ENCODE peak calls at places on chromosome 19, in nine cellular contexts. C is Daoy; X is HS-5; R is neural progenitor cell; A is stimulated activated CD8-positive, alpha-beta memory T cell treated with anti-CD3 and anti-CD28 coated beads, Interleukin-15, amount 100 ng/mL, for 1 hour; I is right lobe of liver; K is AG04450; Q is NCI-H1092 treated with DMSO at 0.1 percent for 48 hours; F is RCC 7860. O is an unnamed sample.

GRCh38 chr19:6260912-6261636 is 18.7 kb downstream of the MLLT1 start:
- DNase-seq in A (no peak), I (no peak), K (no peak), Q (no peak), C (no peak), R (peak), F (no peak), X (no peak), O (no peak)

GRCh38 chr19:10086032-10086903 is at the start of gene SHFL:
- DNase-seq in X (no peak), R (peak), C (peak), Q (peak), I (peak), F (no peak), A (peak), K (no peak), O (no peak)

GRCh38 chr19:46861691-46862503 is 1.1 kb downstream of the ARHGAP35 start:
- DNase-seq in K (no peak), F (no peak), C (peak), I (peak), A (no peak), X (no peak), Q (no peak), R (peak), O (no peak)

GRCh38 chr19:50563597-50563996 is 4.6 kb downstream of the LRRC4B start:
- DNase-seq in A (no peak), K (no peak), Q (no peak), F (no peak), C (no peak), I (no peak), R (no peak), X (no peak), O (no peak)

GRCh38 chr19:15253513-15253912 is 21.3 kb upstream of the EPHX3 start:
- DNase-seq in K (no peak), I (no peak), A (no peak), R (no peak), F (no peak), X (no peak), Q (no peak), C (no peak), O (no peak)

GRCh38 chr19:55677572-55678028 is 2.6 kb downstream of the EPN1 start:
- DNase-seq in K (no peak), X (no peak), Q (no peak), R (no peak), C (no peak), I (peak), F (no peak), A (no peak), O (no peak)

GRCh38 chr19:52270266-52270885 is 989 bp downstream of the ZNF766 start:
- DNase-seq in F (no peak), X (no peak), C (peak), I (no peak), A (no peak), R (peak), Q (no peak), K (no peak), O (peak)

GRCh38 chr19:48206402-48207093 is 36.1 kb downstream of the ZSWIM9 start:
- DNase-seq in R (no peak), A (no peak), I (no peak), Q (no peak), X (no peak), K (no peak), C (no peak), F (no peak), O (no peak)

GRCh38 chr19:32895384-32895783 is 25.8 kb upstream of the SLC7A9 start:
- DNase-seq in F (no peak), A (no peak), X (no peak), R (no peak), Q (no peak), C (no peak), I (no peak), K (no peak), O (no peak)

GRCh38 chr19:4357095-4357797 is 13.9 kb downstream of the MPND start:
- DNase-seq in C (no peak), R (no peak), X (no peak), I (no peak), Q (no peak), F (no peak), A (no peak), K (no peak), O (no peak)

GRCh38 chr19:1064661-1065605 is 2.0 kb upstream of the ARHGAP45 start:
- DNase-seq in R (peak), K (no peak), I (peak), F (no peak), A (no peak), X (no peak), Q (peak), C (peak), O (no peak)

GRCh38 chr19:4967738-4968461 is 1.0 kb upstream of the KDM4B start:
- DNase-seq in C (peak), F (peak), A (no peak), K (no peak), I (no peak), X (no peak), R (peak), Q (no peak), O (no peak)

GRCh38 chr19:9917322-9917721 is 19.0 kb downstream of the OLFM2 start:
- DNase-seq in X (peak), Q (peak), R (peak), F (no peak), K (no peak), C (peak), A (no peak), I (no peak), O (peak)

GRCh38 chr19:6417713-6418561 is 6.7 kb downstream of the KHSRP start:
- DNase-seq in I (no peak), K (no peak), Q (no peak), X (no peak), F (no peak), A (no peak), C (peak), R (peak), O (no peak)

GRCh38 chr19:36805364-36805763 is 32.8 kb upstream of the ZNF850 start:
- DNase-seq in F (no peak), R (no peak), I (no peak), Q (no peak), X (no peak), C (no peak), K (no peak), A (no peak), O (no peak)

GRCh38 chr19:52749780-52750179 is 14.9 kb upstream of the ZNF611 start:
- DNase-seq in Q (no peak), F (no peak), K (no peak), C (no peak), R (no peak), X (no peak), I (no peak), A (no peak), O (no peak)

GRCh38 chr19:15154002-15154612 is 46.7 kb downstream of the NOTCH3 start:
- DNase-seq in R (peak), X (no peak), A (no peak), C (peak), I (no peak), F (no peak), K (no peak), Q (no peak), O (peak)

GRCh38 chr19:11489378-11489777 is 8.5 kb upstream of the ELAVL3 start:
- DNase-seq in I (no peak), F (no peak), A (no peak), Q (no peak), C (no peak), X (no peak), R (no peak), K (no peak), O (no peak)

GRCh38 chr19:7779631-7780486 is 16.8 kb downstream of the CLEC4M start:
- DNase-seq in Q (no peak), A (no peak), I (no peak), X (no peak), C (no peak), R (no peak), F (no peak), K (no peak), O (no peak)

GRCh38 chr19:55451522-55452380 is 8.7 kb upstream of the SHISA7 start:
- DNase-seq in C (peak), F (no peak), I (no peak), R (peak), A (no peak), K (no peak), X (no peak), Q (peak), O (no peak)

GRCh38 chr19:56837892-56838679 is 2.4 kb downstream of the PEG3 start:
- DNase-seq in X (peak), K (no peak), C (peak), R (no peak), A (no peak), Q (no peak), F (no peak), I (peak), O (no peak)

GRCh38 chr19:52070496-52070895 is 21.9 kb upstream of the ZNF432 start:
- DNase-seq in C (peak), K (no peak), I (no peak), F (peak), A (no peak), R (no peak), Q (no peak), X (no peak), O (no peak)

GRCh38 chr19:35641515-35642151 is at the start of gene ETV2:
- DNase-seq in F (no peak), K (no peak), X (no peak), A (peak), Q (no peak), C (peak), I (no peak), R (peak), O (no peak)